ENCODE peak calls at places on chromosomes 2 and 18, in ten cellular contexts. Q is Panc1, W is lower lobe of right lung, F is IMR-90, Y is brain microvascular endothelial cell, A is Peyer's patch, H is WERI-Rb-1, B is HepG2, L is right atrium auricular region, D is fibroblast of pulmonary artery. I is an unnamed sample.
A peak's percentile ranks its signal among the peaks of the same experiment; 100 is the strongest.

GRCh38 chr2:132253496-132254305 is 91.9 kb upstream of the ANKRD30BL start:
- DNase-seq in Q (no peak), F (no peak), D (no peak), H (no peak), Y (no peak), A (no peak), L (no peak), W (no peak), B (no peak), I (no peak)

GRCh38 chr2:195647302-195647701 is 9.7 kb upstream of the SLC39A10 start:
- DNase-seq in Y (no peak), D (no peak), B (no peak), F (no peak), H (no peak), A (no peak), L (no peak), Q (no peak), W (no peak), I (no peak)

GRCh38 chr2:222196159-222196558 is 102.6 kb downstream of the PAX3 start:
- DNase-seq in A (no peak), Y (no peak), H (no peak), L (no peak), B (no peak), D (no peak), Q (no peak), W (no peak), F (no peak), I (peak; percentile 32)

GRCh38 chr18:63564021-63564420 is 21.9 kb downstream of the SERPINB12 start:
- DNase-seq in L (no peak), H (no peak), B (no peak), Q (no peak), W (no peak), A (no peak), D (no peak), F (no peak), Y (no peak), I (no peak)

GRCh38 chr18:46502444-46502843 is 154.6 kb downstream of the LOXHD1 start:
- DNase-seq in Y (no peak), F (peak; percentile 3), Q (no peak), A (no peak), H (no peak), L (no peak), W (no peak), B (no peak), D (peak; percentile 6), I (no peak)

GRCh38 chr2:13193900-13194299 is 477.2 kb downstream of the TRIB2 start:
- DNase-seq in H (peak; percentile 28), L (no peak), A (no peak), W (no peak), Y (peak; percentile 36), D (peak; percentile 39), B (peak; percentile 14), Q (peak; percentile 8), F (peak; percentile 16), I (no peak)

GRCh38 chr2:233448220-233448559 is 93.9 kb downstream of the DGKD start:
- DNase-seq in F (no peak), Y (no peak), D (peak; percentile 14), A (peak; percentile 44), Q (no peak), L (no peak), B (peak; percentile 27), W (no peak), H (peak; percentile 62), I (peak; percentile 17)

GRCh38 chr2:2586068-2586776 is 255.1 kb upstream of the MYT1L start:
- DNase-seq in A (no peak), Y (no peak), F (no peak), B (no peak), Q (no peak), W (no peak), L (peak; percentile 30), H (peak; percentile 53), D (no peak), I (no peak)

GRCh38 chr2:218962859-218963492 is 3.5 kb downstream of the CDK5R2 start:
- DNase-seq in L (no peak), H (peak; percentile 98), Q (no peak), A (peak; percentile 68), D (peak; percentile 92), W (peak; percentile 63), B (peak; percentile 59), Y (peak; percentile 14), F (peak; percentile 73), I (peak; percentile 19)

DNA sequence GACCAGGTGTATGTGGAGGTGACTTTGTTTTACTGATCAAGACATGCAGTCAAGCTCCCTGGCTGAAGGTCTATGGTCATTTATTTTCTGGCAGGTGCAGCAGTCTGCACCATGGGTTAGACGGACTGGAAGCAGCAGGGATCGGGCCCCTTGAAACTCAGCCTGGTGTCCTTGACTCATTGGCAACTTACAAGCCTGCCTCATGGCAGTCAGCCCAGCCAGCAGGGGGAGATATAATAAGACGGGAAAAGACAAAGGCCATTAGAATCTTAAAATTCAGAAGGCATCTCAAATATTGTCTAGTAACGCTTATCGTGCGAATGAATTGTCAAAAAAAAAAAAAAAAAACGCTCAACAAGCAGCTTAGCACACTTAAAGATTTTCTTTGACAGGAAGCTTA is 308.2 kb downstream of the EN1 start:
- DNase-seq in Q (no peak), D (peak; percentile 42), L (no peak), W (no peak), H (peak; percentile 18), A (no peak), Y (peak; percentile 8), B (peak; percentile 14), F (peak; percentile 34), I (peak; percentile 42)
- TF ChIP-seq CTCF in Q (peak; percentile 41), D (peak; percentile 62), L (peak; percentile 53), W (peak; percentile 25), H (peak; percentile 26), A (peak; percentile 32), Y (peak; percentile 57), B (peak; percentile 49), F (peak; percentile 48), I (peak; percentile 53)

GRCh38 chr18:41145526-41145925 is 809.5 kb upstream of the PIK3C3 start:
- DNase-seq in Q (no peak), F (no peak), B (no peak), H (no peak), A (no peak), Y (no peak), L (no peak), D (peak; percentile 33), W (no peak), I (no peak)
- H3K4me3 ChIP-seq in Q (no peak overlapping the region), F (no peak overlapping the region), B (no peak overlapping the region), H (no peak overlapping the region), A (no peak overlapping the region), Y (no peak overlapping the region), L (no peak overlapping the region), D (no peak overlapping the region), W (no peak overlapping the region), I (no peak overlapping the region)

GRCh38 chr2:43609304-43609883 is 13.6 kb upstream of the THADA start:
- DNase-seq in D (peak; percentile 63), B (peak; percentile 75), W (no peak), A (no peak), F (peak; percentile 44), H (peak; percentile 56), Y (peak; percentile 55), L (no peak), Q (peak; percentile 50), I (peak; percentile 74)

GRCh38 chr2:43610361-43610760 is 14.5 kb upstream of the THADA start:
- DNase-seq in Q (no peak), B (no peak), H (no peak), F (no peak), W (no peak), A (no peak), L (no peak), D (no peak), Y (no peak), I (no peak)

GRCh38 chr2:43604674-43605073 is 8.8 kb upstream of the THADA start:
- DNase-seq in A (no peak), F (no peak), D (no peak), H (no peak), Q (no peak), W (no peak), L (no peak), B (no peak), Y (no peak), I (no peak)

GRCh38 chr2:43605851-43606250 is 10.0 kb upstream of the THADA start:
- DNase-seq in H (no peak), Y (no peak), A (no peak), F (peak; percentile 23), W (no peak), B (no peak), L (no peak), Q (no peak), D (no peak), I (peak; percentile 40)

DNA sequence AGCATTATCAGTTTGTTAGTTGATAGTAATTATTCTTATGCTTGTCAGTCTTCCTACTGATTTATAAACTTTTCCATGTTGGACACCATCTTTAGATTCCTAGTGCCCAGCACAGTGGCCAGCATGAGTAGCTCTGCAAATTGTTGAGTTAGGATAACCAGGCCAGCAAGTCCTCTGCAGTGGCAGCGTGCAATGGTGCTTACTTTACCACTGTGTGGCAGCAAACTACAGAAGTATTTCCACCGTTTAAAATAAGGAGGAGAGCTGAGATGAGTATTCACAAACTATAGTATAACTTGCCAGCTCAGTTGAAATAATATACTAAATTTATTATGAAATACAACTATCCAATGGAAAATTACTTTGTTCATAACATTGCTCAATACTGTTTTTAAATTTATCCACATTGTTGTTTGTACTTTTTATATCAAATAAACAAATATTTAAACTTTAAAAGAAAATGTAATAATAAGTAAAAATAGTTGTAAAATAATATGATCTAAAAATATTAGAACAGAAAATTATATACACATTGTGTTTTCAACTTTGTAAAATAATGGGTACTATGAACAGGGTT is 9.3 kb upstream of the THADA start:
- DNase-seq in B (peak; percentile 61), D (peak; percentile 72), H (peak; percentile 69), A (no peak), F (peak; percentile 72), W (no peak), Q (peak; percentile 42), L (no peak), Y (peak; percentile 64), I (peak; percentile 56)
- TF ChIP-seq CTCF in B (peak; percentile 81), D (peak; percentile 71), H (peak; percentile 65), A (peak; percentile 36), F (peak; percentile 61), W (peak; percentile 34), Q (peak; percentile 84), L (peak; percentile 61), Y (peak; percentile 78), I (peak; percentile 69)

GRCh38 chr18:6363216-6363615 is 51.5 kb downstream of the L3MBTL4 start:
- DNase-seq in Y (no peak), B (no peak), A (no peak), W (no peak), H (no peak), D (no peak), L (no peak), Q (no peak), F (no peak), I (no peak)

GRCh38 chr18:6366776-6367175 is 47.9 kb downstream of the L3MBTL4 start:
- DNase-seq in Y (no peak), H (no peak), L (no peak), Q (no peak), B (no peak), F (no peak), A (no peak), D (no peak), W (no peak), I (no peak)

GRCh38 chr18:6365385-6365784 is 49.3 kb downstream of the L3MBTL4 start:
- DNase-seq in L (no peak), Q (no peak), Y (no peak), F (no peak), H (no peak), B (no peak), W (no peak), D (no peak), A (no peak), I (no peak)

GRCh38 chr18:6367208-6367607 is 47.5 kb downstream of the L3MBTL4 start:
- DNase-seq in A (no peak), Q (no peak), L (no peak), F (no peak), Y (no peak), B (no peak), D (no peak), H (no peak), W (no peak), I (no peak)

GRCh38 chr18:6362559-6363129 is 52.1 kb downstream of the L3MBTL4 start:
- DNase-seq in L (no peak), D (no peak), F (no peak), W (no peak), Y (no peak), H (no peak), A (no peak), B (no peak), Q (no peak), I (no peak)
- H3K4me3 ChIP-seq in L (no peak overlapping the region), D (no peak overlapping the region), F (no peak overlapping the region), W (no peak overlapping the region), Y (no peak overlapping the region), H (no peak overlapping the region), A (no peak overlapping the region), B (no peak overlapping the region), Q (no peak overlapping the region), I (no peak overlapping the region)

I was measured in foreskin fibroblast.